ENCODE peak calls at places on chromosomes 3 and 15, in nine cellular contexts. Z, R, J, V, P, L, G, K and F are unnamed samples.

GRCh38 chr3:48405971-48406370 is 23.9 kb downstream of the PLXNB1 start:
- DNase-seq in K (no peak), V (peak; percentile 19), G (peak; percentile 34), Z (no peak), R (no peak), L (no peak), P (no peak), J (no peak), F (no peak)

GRCh38 chr3:97719156-97719821 is 45.3 kb upstream of the ARL6 start:
- DNase-seq in V (peak; percentile 23), G (peak; percentile 74), Z (peak; percentile 53), P (peak; percentile 30), K (peak; percentile 70), L (peak; percentile 39), J (no peak), R (peak; percentile 54), F (peak; percentile 27)

GRCh38 chr3:182294256-182294655 is 499.0 kb upstream of the ATP11B start:
- DNase-seq in R (no peak), P (no peak), L (no peak), Z (no peak), G (no peak), V (no peak), J (no peak), K (no peak), F (no peak)

GRCh38 chr3:156818890-156819289 is 7.3 kb upstream of the LEKR1 start:
- DNase-seq in G (no peak), P (no peak), K (no peak), V (no peak), J (no peak), L (peak; percentile 66), Z (no peak), R (no peak), F (no peak)

GRCh38 chr3:129975332-129976090 is 991 bp downstream of the TRH start:
- DNase-seq in G (no peak), K (peak; percentile 42), J (no peak), Z (no peak), P (no peak), L (no peak), V (no peak), R (peak; percentile 70), F (peak; percentile 17)

GRCh38 chr3:104604326-104605010 is 762.2 kb upstream of the ALCAM start:
- DNase-seq in V (no peak), Z (no peak), R (no peak), L (peak; percentile 50), G (no peak), K (no peak), P (no peak), J (no peak), F (no peak)

GRCh38 chr3:23948761-23949160 is 3.7 kb downstream of the NR1D2 start:
- DNase-seq in J (no peak), R (no peak), V (no peak), Z (no peak), K (no peak), L (peak; percentile 30), P (no peak), G (no peak), F (no peak)

GRCh38 chr3:122146466-122146865 is 37.0 kb upstream of the CASR start:
- DNase-seq in G (no peak), L (peak; percentile 15), Z (no peak), K (no peak), V (no peak), P (no peak), J (no peak), R (no peak), F (no peak)

GRCh38 chr15:70199124-70199482 is 101.4 kb upstream of the TLE3 start:
- DNase-seq in Z (no peak), V (no peak), G (no peak), L (no peak), K (no peak), J (no peak), R (no peak), P (no peak), F (no peak)

GRCh38 chr15:99158626-99159412 is 53.9 kb downstream of the SYNM start:
- DNase-seq in K (no peak), G (no peak), L (no peak), R (no peak), J (no peak), Z (no peak), V (no peak), P (no peak), F (no peak)

GRCh38 chr15:52121006-52121405 is 8.4 kb upstream of the BCL2L10 start:
- DNase-seq in J (no peak), Z (peak; percentile 57), G (no peak), R (no peak), K (no peak), V (no peak), L (no peak), P (no peak), F (no peak)

GRCh38 chr3:15557511-15557946 is 36.0 kb upstream of the COLQ start:
- DNase-seq in Z (no peak), V (no peak), J (peak; percentile 3), K (peak; percentile 47), L (peak; percentile 79), R (peak; percentile 50), G (no peak), P (no peak), F (peak; percentile 19)
- TF ChIP-seq CTCF in Z (peak; percentile 22), V (no peak), J (peak; percentile 73), K (peak; percentile 36), L (peak; percentile 87), R (peak; percentile 78), G (no peak), P (peak; percentile 80), F (no peak)

DNA sequence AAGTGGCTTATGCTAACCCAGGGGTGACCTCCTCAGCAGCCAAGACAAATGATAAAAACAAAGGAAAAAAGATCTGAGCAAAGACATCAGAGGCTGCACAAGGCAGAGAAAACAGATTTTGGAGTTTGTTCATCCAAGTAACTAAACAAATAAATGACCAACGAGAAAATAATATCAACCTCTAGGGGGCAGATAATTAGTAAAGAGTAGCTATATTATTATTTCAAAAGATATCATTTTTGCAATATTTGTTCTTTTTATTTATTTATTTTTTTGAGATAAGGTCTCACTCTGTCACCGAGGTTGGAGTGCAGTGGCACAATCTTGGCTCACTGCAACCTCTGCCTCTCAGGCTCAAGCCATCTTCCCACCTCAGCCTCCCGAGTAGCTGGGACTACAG is 101.8 kb downstream of the PCCB start:
- DNase-seq in L (no peak), V (no peak), G (no peak), Z (no peak), R (no peak), J (no peak), K (no peak), P (no peak), F (no peak)
- TF ChIP-seq CTCF in L (peak; percentile 76), V (no peak), G (no peak), Z (no peak), R (peak; percentile 58), J (peak; percentile 22), K (no peak), P (peak; percentile 70), F (no peak)

GRCh38 chr15:78565951-78566774 is 843 bp downstream of the CHRNA5 start:
- DNase-seq in G (no peak), L (peak; percentile 19), V (no peak), R (peak; percentile 40), Z (no peak), J (no peak), P (no peak), K (peak; percentile 41), F (no peak)
- TF ChIP-seq CTCF in G (no peak), L (peak; percentile 36), V (no peak), R (peak; percentile 35), Z (no peak), J (no peak), P (peak; percentile 11), K (no peak), F (no peak)

GRCh38 chr15:74955796-74956647 is 550 bp downstream of the RPP25 start:
- DNase-seq in Z (peak; percentile 82), V (no peak), R (peak; percentile 78), J (no peak), P (peak; percentile 27), K (peak; percentile 71), G (peak; percentile 89), L (no peak), F (peak; percentile 69)
- TF ChIP-seq CTCF in Z (peak; percentile 16), V (no peak), R (peak; percentile 57), J (peak; percentile 60), P (no peak), K (no peak), G (no peak), L (peak; percentile 50), F (no peak)

GRCh38 chr3:155111971-155112370 is 31.9 kb downstream of the MME start:
- DNase-seq in Z (no peak), R (no peak), K (no peak), V (no peak), L (no peak), J (no peak), G (no peak), P (no peak), F (no peak)
- TF ChIP-seq CTCF in Z (no peak), R (no peak), K (no peak), V (no peak), L (no peak), J (no peak), G (no peak), P (no peak), F (no peak)

GRCh38 chr15:26889298-26889898 is 22.5 kb downstream of the GABRA5 start:
- DNase-seq in K (peak; percentile 74), V (no peak), G (no peak), L (peak; percentile 38), R (no peak), J (no peak), Z (no peak), P (no peak), F (no peak)
- TF ChIP-seq CTCF in K (peak; percentile 77), V (peak; percentile 26), G (no peak), L (peak; percentile 93), R (peak; percentile 83), J (peak; percentile 75), Z (peak; percentile 26), P (peak; percentile 96), F (peak; percentile 89)

DNA sequence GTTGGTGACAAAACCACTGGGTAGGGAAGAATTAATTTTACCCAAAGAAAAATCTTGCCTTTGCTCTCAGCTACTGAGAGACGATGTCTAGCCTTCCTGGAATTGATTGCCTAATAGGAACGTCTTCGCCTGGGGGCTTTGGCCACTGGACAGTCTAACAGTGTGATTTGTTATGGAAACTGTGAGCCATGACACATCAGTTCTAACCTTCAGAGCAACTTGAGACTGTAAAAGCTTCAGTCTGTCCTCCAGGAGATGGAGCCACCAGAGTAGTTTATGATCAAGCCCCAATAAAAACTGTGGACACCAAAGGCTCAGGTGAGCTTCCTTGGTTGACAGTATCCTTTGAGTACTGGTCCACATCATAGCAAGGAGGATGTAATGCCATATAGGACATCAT is 235.8 kb upstream of the TMCO5A start:
- DNase-seq in G (no peak), V (no peak), Z (no peak), R (no peak), L (peak; percentile 68), K (no peak), P (no peak), J (no peak), F (no peak)
- TF ChIP-seq CTCF in G (no peak), V (no peak), Z (no peak), R (no peak), L (peak; percentile 46), K (no peak), P (no peak), J (no peak), F (no peak)